ENCODE peak calls at places on chromosomes 11 and 22, in six cellular contexts. E, Q, C, G, B and L are unnamed samples.

GRCh38 chr11:130672911-130673310 is 224.5 kb downstream of the ADAMTS15 start:
- DNase-seq in E (no peak), Q (no peak), C (no peak), G (no peak), B (no peak), L (no peak)

GRCh38 chr11:128525411-128526243 is 61.7 kb downstream of the ETS1 start:
- DNase-seq in E (no peak), Q (no peak), C (peak), G (no peak), B (no peak), L (no peak)

GRCh38 chr11:15903246-15903645 is 453.1 kb downstream of the SOX6 start:
- DNase-seq in E (no peak), Q (no peak), C (no peak), G (no peak), B (no peak), L (no peak)

GRCh38 chr22:46230262-46230901 is 19.7 kb downstream of the CDPF1 start:
- DNase-seq in E (no peak), Q (no peak), C (no peak), G (no peak), B (no peak), L (no peak)

GRCh38 chr11:119421351-119421750 is 1.6 kb downstream of the THY1 start:
- DNase-seq in E (no peak), Q (no peak), C (no peak), G (no peak), B (no peak), L (no peak)

GRCh38 chr11:12411806-12412727 is 34.7 kb downstream of the PARVA start:
- DNase-seq in E (peak), Q (peak), C (peak), G (no peak), B (peak), L (peak)

GRCh38 chr11:64245797-64246623 is 733 bp downstream of the PPP1R14B start:
- DNase-seq in E (peak), Q (no peak), C (peak), G (no peak), B (peak), L (peak)

GRCh38 chr22:46577361-46578249 is 40.2 kb upstream of the CELSR1 start:
- DNase-seq in E (no peak), Q (no peak), C (no peak), G (no peak), B (no peak), L (no peak)

GRCh38 chr11:30328676-30329075 is 5.8 kb downstream of the ARL14EP start:
- DNase-seq in E (peak), Q (no peak), C (peak), G (no peak), B (no peak), L (no peak)

GRCh38 chr11:122505304-122506006 is 150.1 kb upstream of the UBASH3B start:
- DNase-seq in E (peak), Q (peak), C (peak), G (no peak), B (peak), L (peak)

GRCh38 chr11:70547821-70548670 is 149.7 kb downstream of the CTTN start:
- DNase-seq in E (no peak), Q (no peak), C (no peak), G (no peak), B (no peak), L (no peak)

GRCh38 chr11:95147364-95147905 is 57.8 kb downstream of the ENDOD1 start:
- DNase-seq in E (peak), Q (peak), C (peak), G (no peak), B (no peak), L (peak)

GRCh38 chr22:46830841-46831240 is 68.4 kb downstream of the TBC1D22A start:
- DNase-seq in E (no peak), Q (no peak), C (peak), G (no peak), B (no peak), L (no peak)

GRCh38 chr11:65427691-65428577 is 5.3 kb downstream of the NEAT1 start:
- DNase-seq in E (peak), Q (no peak), C (peak), G (no peak), B (no peak), L (no peak)

GRCh38 chr11:74826901-74827300 is 78.3 kb downstream of the RNF169 start:
- DNase-seq in E (no peak), Q (no peak), C (no peak), G (no peak), B (no peak), L (no peak)

GRCh38 chr11:133988686-133989410 is 32.1 kb upstream of the IGSF9B start:
- DNase-seq in E (no peak), Q (no peak), C (no peak), G (no peak), B (no peak), L (no peak)

GRCh38 chr11:94036096-94036495 is 14.9 kb downstream of the HEPHL1 start:
- DNase-seq in E (no peak), Q (no peak), C (no peak), G (no peak), B (no peak), L (no peak)

GRCh38 chr11:46210133-46210636 is 67.3 kb upstream of the CREB3L1 start:
- DNase-seq in E (peak), Q (peak), C (peak), G (no peak), B (no peak), L (peak)